ENCODE peak calls at places on chromosome 22, in five cellular contexts. V is fibroblast of lung, Z is kidney, P is dorsolateral prefrontal cortex, X is bronchial epithelial cell. O is an unnamed sample.

GRCh38 chr22:18078329-18079041 is 695 bp downstream of the PEX26 start:
- DNase-seq in Z (peak), V (peak), X (no peak), P (no peak), O (peak)

GRCh38 chr22:25478573-25478972 is 85.9 kb upstream of the GRK3 start:
- DNase-seq in X (no peak), V (no peak), Z (no peak), P (no peak), O (no peak)

GRCh38 chr22:19779011-19779421 is 18.4 kb downstream of the TBX1 start:
- DNase-seq in X (no peak), Z (peak), P (no peak), V (no peak), O (no peak)

GRCh38 chr22:42816339-42816738 is 40.7 kb downstream of the ARFGAP3 start:
- DNase-seq in Z (no peak), X (peak), V (no peak), P (no peak), O (no peak)

GRCh38 chr22:33467067-33467466 is 408.9 kb upstream of the SYN3 start:
- DNase-seq in X (no peak), V (no peak), P (no peak), Z (no peak), O (peak)

GRCh38 chr22:40728731-40729189 is 49.5 kb downstream of the MCHR1 start:
- DNase-seq in X (peak), Z (no peak), P (no peak), V (peak), O (peak)

GRCh38 chr22:43988960-43989359 is 33.7 kb downstream of the SAMM50 start:
- DNase-seq in V (no peak), X (no peak), P (no peak), Z (no peak), O (no peak)

GRCh38 chr22:44286673-44287072 is 26.1 kb downstream of the SHISAL1 start:
- DNase-seq in P (no peak), V (no peak), X (no peak), Z (no peak), O (no peak)

GRCh38 chr22:46638601-46639431 is 18.6 kb downstream of the GRAMD4 start:
- DNase-seq in X (no peak), P (no peak), V (peak), Z (no peak), O (peak)

GRCh38 chr22:17472886-17473285 is 90.4 kb upstream of the SLC25A18 start:
- DNase-seq in Z (no peak), X (no peak), V (no peak), P (no peak), O (no peak)

GRCh38 chr22:40261783-40262182 is 84.1 kb downstream of the TNRC6B start:
- DNase-seq in Z (peak), P (no peak), V (no peak), X (no peak), O (no peak)

GRCh38 chr22:35174398-35174797 is 82.9 kb upstream of the HMGXB4 start:
- DNase-seq in X (no peak), V (no peak), Z (no peak), P (no peak), O (no peak)

GRCh38 chr22:29142116-29142515 is 63.6 kb upstream of the EMID1 start:
- DNase-seq in V (no peak), X (no peak), P (no peak), Z (no peak), O (no peak)

GRCh38 chr22:17774206-17774927 is at the start of gene BID:
- DNase-seq in V (no peak), P (no peak), X (no peak), Z (peak), O (no peak)

GRCh38 chr22:17471901-17472566 is 91.3 kb upstream of the SLC25A18 start:
- DNase-seq in P (no peak), V (peak), Z (no peak), X (no peak), O (no peak)

GRCh38 chr22:50087646-50088045 is 2.2 kb upstream of the MOV10L1 start:
- DNase-seq in X (no peak), V (no peak), Z (peak), P (no peak), O (no peak)

GRCh38 chr22:17570851-17571631 is 7.7 kb downstream of the SLC25A18 start:
- DNase-seq in Z (peak), X (peak), P (peak), V (peak), O (peak)

GRCh38 chr22:42281284-42281683 is 10.8 kb upstream of the TCF20 start:
- DNase-seq in P (peak), Z (peak), V (no peak), X (no peak), O (no peak)

GRCh38 chr22:30196141-30196866 is 50.3 kb downstream of the LIF start:
- DNase-seq in V (peak), X (peak), Z (peak), P (no peak), O (peak)

GRCh38 chr22:26681395-26681821 is 24.0 kb downstream of the MIAT start:
- DNase-seq in V (peak), Z (no peak), X (no peak), P (no peak), O (peak)

GRCh38 chr22:29503811-29504372 is 23.9 kb downstream of the NEFH start:
- DNase-seq in Z (no peak), P (no peak), X (no peak), V (peak), O (peak)

GRCh38 chr22:42881982-42882656 is 25.0 kb upstream of the ARFGAP3 start:
- DNase-seq in Z (no peak), V (no peak), X (no peak), P (no peak), O (no peak)

GRCh38 chr22:35175392-35175791 is 81.9 kb upstream of the HMGXB4 start:
- DNase-seq in V (no peak), Z (no peak), X (no peak), P (no peak), O (no peak)

GRCh38 chr22:46063861-46064235 is 86.5 kb upstream of the PPARA start:
- DNase-seq in X (no peak), V (no peak), Z (peak), P (peak), O (no peak)

GRCh38 chr22:17774928-17775675 is 833 bp upstream of the BID start:
- DNase-seq in Z (peak), P (no peak), X (no peak), V (no peak), O (no peak)

GRCh38 chr22:36149464-36149863 is 11.1 kb downstream of the APOL3 start:
- DNase-seq in X (peak), V (peak), Z (no peak), P (no peak), O (peak)

GRCh38 chr22:41799486-41800347 is 762 bp upstream of the CCDC134 start:
- DNase-seq in Z (peak), V (peak), P (peak), X (no peak), O (peak)

GRCh38 chr22:16917144-16918003 is 90.6 kb downstream of the GAB4 start:
- DNase-seq in X (peak), Z (no peak), V (peak), P (peak), O (peak)

GRCh38 chr22:44335903-44336803 is 23.4 kb upstream of the SHISAL1 start:
- DNase-seq in Z (no peak), P (no peak), X (peak), V (no peak), O (no peak)

GRCh38 chr22:50072714-50073538 is 12.3 kb downstream of the MLC1 start:
- DNase-seq in X (no peak), V (no peak), Z (peak), P (no peak), O (no peak)

GRCh38 chr22:45548991-45549736 is 46.5 kb downstream of the FBLN1 start:
- DNase-seq in Z (peak), P (no peak), V (peak), X (peak), O (peak)

GRCh38 chr22:27433585-27434190 is 367.9 kb downstream of the MN1 start:
- DNase-seq in V (no peak), Z (no peak), P (no peak), X (peak), O (no peak)

GRCh38 chr22:46587067-46587471 is 33.1 kb upstream of the GRAMD4 start:
- DNase-seq in X (no peak), V (no peak), Z (peak), P (no peak), O (no peak)

DNA sequence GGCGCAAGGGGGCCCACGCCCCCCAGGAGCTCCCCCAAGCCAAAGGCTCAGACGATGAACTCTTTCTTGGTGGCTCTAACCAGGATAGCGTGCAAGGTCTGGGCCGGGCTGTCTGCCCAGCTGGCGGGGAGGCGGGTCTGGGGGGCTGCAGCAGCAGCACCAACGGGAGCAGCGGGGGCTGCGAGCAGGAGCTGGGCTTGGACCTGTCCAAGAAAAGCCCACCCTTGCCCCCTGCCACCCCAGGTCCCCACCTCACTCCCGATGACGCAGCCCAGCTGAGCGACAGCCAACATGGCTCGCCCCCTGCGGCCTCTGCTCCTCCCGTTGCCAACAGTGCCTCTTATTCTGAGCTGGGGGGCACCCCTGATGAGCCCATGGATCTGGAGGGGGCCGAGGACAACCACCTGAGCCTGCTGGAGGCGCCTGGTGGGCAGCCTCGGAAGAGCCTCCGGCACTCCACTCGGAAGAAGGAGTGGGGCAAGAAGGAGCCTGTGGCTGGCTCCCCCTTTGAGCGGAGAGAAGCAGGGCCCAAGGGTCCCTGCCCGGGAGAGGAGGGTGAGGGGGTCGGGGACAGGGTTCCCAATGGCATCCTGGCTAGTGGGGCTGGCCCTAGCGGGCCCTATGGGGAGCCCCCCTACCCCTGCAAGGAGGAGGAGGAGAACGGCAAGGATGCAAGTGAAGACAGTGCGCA is 21.6 kb upstream of the TMEM191C start:
- DNase-seq in P (no peak), Z (peak), X (no peak), V (no peak), O (no peak)
- H3K4me3 ChIP-seq in P (no peak), Z (no peak), X (no peak), V (no peak), O (no peak)

GRCh38 chr22:38246692-38247091 is 26.1 kb downstream of the TMEM184B start:
- DNase-seq in X (no peak), Z (no peak), P (no peak), V (no peak), O (no peak)

GRCh38 chr22:38249301-38249700 is 23.5 kb downstream of the TMEM184B start:
- DNase-seq in Z (no peak), V (no peak), P (no peak), X (no peak), O (no peak)

GRCh38 chr22:38249803-38250641 is 22.8 kb downstream of the TMEM184B start:
- DNase-seq in X (no peak), P (no peak), Z (no peak), V (no peak), O (no peak)

GRCh38 chr22:38247713-38248112 is 25.1 kb downstream of the TMEM184B start:
- DNase-seq in X (no peak), V (no peak), Z (no peak), P (no peak), O (no peak)

GRCh38 chr22:38248280-38248679 is 24.5 kb downstream of the TMEM184B start:
- DNase-seq in X (no peak), V (no peak), P (no peak), Z (no peak), O (no peak)
- TF ChIP-seq CTCF in X (no peak), V (no peak), P (no peak), Z (no peak), O (no peak)

GRCh38 chr22:38956551-38956950 is 858 bp upstream of the APOBEC3A start:
- DNase-seq in V (no peak), P (no peak), X (no peak), Z (peak), O (no peak)

GRCh38 chr22:38957046-38957770 is at the start of gene APOBEC3A:
- DNase-seq in X (peak), Z (peak), P (no peak), V (no peak), O (no peak)

GRCh38 chr22:38955250-38955775 is 2.1 kb upstream of the APOBEC3A start:
- DNase-seq in V (no peak), X (no peak), P (no peak), Z (peak), O (no peak)

GRCh38 chr22:38954414-38955043 is 2.9 kb upstream of the APOBEC3A start:
- DNase-seq in V (no peak), X (no peak), P (no peak), Z (peak), O (no peak)

GRCh38 chr22:38955926-38956325 is 1.5 kb upstream of the APOBEC3A start:
- DNase-seq in Z (peak), X (no peak), P (no peak), V (no peak), O (no peak)
- H3K4me3 ChIP-seq in Z (no peak), X (no peak), P (no peak), V (no peak), O (no peak)

GRCh38 chr22:21629262-21630149 is at the start of gene YDJC:
- DNase-seq in Z (peak), V (peak), P (peak), X (peak), O (peak)
- TF ChIP-seq CTCF in Z (peak), V (peak), P (no peak), X (peak), O (peak)

DNA sequence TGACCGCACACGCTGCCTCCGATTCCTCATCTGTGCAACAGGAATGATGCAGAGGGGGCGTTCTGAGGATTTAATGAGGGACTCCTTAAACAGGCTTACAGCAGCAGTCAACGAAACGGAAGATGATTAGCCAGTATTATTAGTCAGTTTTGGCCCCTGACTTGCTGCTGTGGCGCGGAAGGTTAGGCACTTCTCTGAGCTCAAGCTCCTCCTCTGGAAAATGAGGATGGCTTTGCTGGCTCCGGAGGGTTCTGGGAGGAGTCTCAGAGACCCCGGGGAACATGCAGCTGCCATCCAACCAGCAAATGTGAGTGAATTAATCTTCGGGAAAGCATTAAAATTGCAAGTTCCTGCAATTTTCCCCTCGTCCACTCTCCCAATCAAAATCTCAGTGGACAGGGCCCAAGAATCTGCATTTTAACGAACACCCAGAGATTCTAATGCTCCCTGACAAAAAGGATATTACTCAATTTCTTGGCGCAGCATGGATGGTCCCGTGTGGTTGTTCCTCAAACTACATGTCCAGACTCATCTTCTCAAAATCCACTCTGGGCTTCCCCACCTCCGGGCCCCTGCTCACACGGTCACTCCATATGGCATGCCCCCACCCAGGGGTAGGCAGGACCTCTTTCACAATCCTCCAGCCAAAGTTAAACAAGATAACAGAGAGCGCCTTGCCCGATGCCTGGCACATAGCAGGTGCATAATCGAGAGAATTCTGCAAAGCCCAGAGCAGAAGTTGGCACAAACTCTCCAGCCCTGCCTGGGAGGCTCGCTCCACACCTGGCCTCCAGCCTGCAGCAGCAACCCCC is 6.4 kb downstream of the ELFN2 start:
- DNase-seq in X (peak), Z (no peak), V (no peak), P (no peak), O (peak)
- H3K4me3 ChIP-seq in X (peak), Z (no peak), V (no peak), P (peak), O (peak)

GRCh38 chr22:23775779-23776375 is 3.2 kb downstream of the MMP11 start:
- DNase-seq in Z (no peak), V (no peak), P (no peak), X (no peak), O (no peak)
- TF ChIP-seq CTCF in Z (no peak), V (no peak), P (no peak), X (no peak), O (no peak)

GRCh38 chr22:48574776-48575566 is 1252.7 kb downstream of the BRD1 start:
- DNase-seq in X (no peak), Z (peak), V (peak), P (peak), O (no peak)
- H3K4me3 ChIP-seq in X (no peak), Z (no peak), V (no peak), P (peak), O (no peak)

GRCh38 chr22:37634505-37635002 is 4.9 kb upstream of the SH3BP1 start:
- DNase-seq in P (no peak), X (no peak), Z (no peak), V (no peak), O (peak)

GRCh38 chr22:37635157-37635556 is 4.3 kb upstream of the SH3BP1 start:
- DNase-seq in X (no peak), P (no peak), V (no peak), Z (no peak), O (no peak)

GRCh38 chr22:37638351-37639069 is 959 bp upstream of the SH3BP1 start:
- DNase-seq in Z (no peak), P (no peak), X (peak), V (no peak), O (no peak)

GRCh38 chr22:37636949-37637273 is 2.6 kb upstream of the SH3BP1 start:
- DNase-seq in Z (no peak), X (no peak), V (no peak), P (no peak), O (no peak)

DNA sequence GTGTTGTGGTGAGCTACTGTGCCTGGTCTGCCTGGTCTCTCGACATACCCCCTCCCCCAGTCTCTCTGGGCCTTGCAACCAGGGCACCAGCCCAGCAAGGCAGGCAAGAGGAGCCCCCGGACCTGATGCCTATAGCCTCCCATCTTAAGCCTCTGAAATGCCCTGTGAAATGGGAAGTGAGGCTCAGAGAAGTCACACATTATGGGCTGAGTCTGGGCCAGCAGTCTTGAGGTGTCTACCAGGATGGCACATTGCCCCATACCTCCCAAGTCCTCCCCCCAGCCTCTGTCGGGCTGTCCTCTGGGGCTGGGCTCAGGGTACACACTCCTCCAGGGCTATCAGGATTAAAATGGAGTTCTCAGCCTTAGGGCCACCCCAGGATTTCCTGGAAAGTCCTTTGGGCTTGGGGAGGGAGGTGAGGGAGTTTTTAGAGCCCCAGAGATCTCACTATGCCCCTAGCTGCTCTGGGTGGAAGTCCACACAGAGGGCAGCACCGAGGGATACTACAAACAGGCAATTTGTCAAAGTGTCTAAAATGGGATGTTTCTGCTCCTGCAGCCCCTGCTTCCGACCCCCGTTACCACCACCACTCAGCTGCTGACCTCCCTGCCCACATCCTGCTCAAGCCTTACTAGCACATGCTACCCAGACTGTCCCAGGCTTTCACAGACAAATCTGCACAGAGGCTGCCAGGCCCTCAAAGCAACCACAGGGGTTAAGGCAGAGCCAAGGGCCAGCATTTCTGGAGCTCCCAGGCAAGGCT is 3.1 kb upstream of the SH3BP1 start:
- DNase-seq in V (peak), X (no peak), P (no peak), Z (no peak), O (peak)
- TF ChIP-seq CTCF in V (peak), X (peak), P (no peak), Z (no peak), O (peak)

GRCh38 chr22:32327066-32327465 is 30.6 kb upstream of the RFPL3 start:
- DNase-seq in P (no peak), V (no peak), Z (no peak), X (peak), O (no peak)
- H3K4me3 ChIP-seq in P (no peak), V (no peak), Z (no peak), X (no peak), O (no peak)

GRCh38 chr22:39183991-39184585 is 31.6 kb upstream of the CBX7 start:
- DNase-seq in Z (peak), P (no peak), X (no peak), V (peak), O (peak)

GRCh38 chr22:39184586-39185577 is 32.4 kb upstream of the CBX7 start:
- DNase-seq in V (peak), P (no peak), X (no peak), Z (peak), O (no peak)

GRCh38 chr22:39182478-39183030 is 30.1 kb upstream of the CBX7 start:
- DNase-seq in X (no peak), P (no peak), Z (no peak), V (peak), O (no peak)

GRCh38 chr22:39188809-39189208 is 36.3 kb upstream of the CBX7 start:
- DNase-seq in V (no peak), P (no peak), Z (peak), X (no peak), O (peak)

GRCh38 chr22:39185601-39186012 is 33.1 kb upstream of the CBX7 start:
- DNase-seq in P (peak), V (peak), X (no peak), Z (peak), O (peak)
- TF ChIP-seq CTCF in P (peak), V (peak), X (no peak), Z (peak), O (peak)